ENCODE peak calls at places on chromosomes 11 and 22, in eight cellular contexts. X, N, H, M, V, K, S and A are unnamed samples. For H3K4me1, the result is how much of the 10 kb centered on the place peaks cover.

GRCh38 chr11:64568584-64569140 is 22.4 kb upstream of the SLC22A12 start:
- DNase-seq in S (no peak), V (no peak), X (no peak), H (no peak), K (no peak), M (no peak), N (no peak), A (no peak)

GRCh38 chr11:34837246-34837856 is 78.8 kb downstream of the APIP start:
- DNase-seq in K (no peak), H (peak), S (peak), N (no peak), M (no peak), V (no peak), X (no peak), A (no peak)

GRCh38 chr11:3108183-3108721 is 51.0 kb upstream of the CARS1 start:
- DNase-seq in X (no peak), S (no peak), V (no peak), K (no peak), H (no peak), N (no peak), M (no peak), A (no peak)

GRCh38 chr11:70399681-70400112 is 1.4 kb downstream of the CTTN start:
- DNase-seq in H (peak), V (peak), K (no peak), N (peak), X (peak), M (peak), S (peak), A (peak)

GRCh38 chr11:534592-535518 is 521 bp downstream of the HRAS start:
- DNase-seq in N (peak), M (no peak), V (peak), H (no peak), S (peak), X (peak), K (no peak), A (peak)

GRCh38 chr11:85096939-85097338 is 530.2 kb downstream of the DLG2 start:
- DNase-seq in M (no peak), H (no peak), X (no peak), S (no peak), N (no peak), V (no peak), K (no peak), A (no peak)

GRCh38 chr11:93464938-93465337 is 78.3 kb downstream of the SMCO4 start:
- DNase-seq in X (no peak), H (no peak), N (no peak), V (no peak), S (no peak), M (no peak), K (no peak), A (no peak)

GRCh38 chr11:96091476-96091875 is 167.6 kb upstream of the MTMR2 start:
- DNase-seq in X (no peak), M (no peak), K (no peak), S (no peak), H (peak), N (no peak), V (no peak), A (no peak)

GRCh38 chr22:17370036-17370765 is 941 bp downstream of the CECR2 start:
- DNase-seq in V (peak), X (no peak), H (no peak), S (peak), N (no peak), K (no peak), M (no peak), A (no peak)

GRCh38 chr11:2664886-2665746 is 34.7 kb downstream of the KCNQ1OT1 start:
- DNase-seq in H (no peak), S (no peak), M (no peak), N (no peak), K (no peak), V (no peak), X (no peak), A (no peak)

GRCh38 chr11:31664129-31664528 is 147.0 kb downstream of the PAX6 start:
- DNase-seq in M (no peak), N (no peak), V (peak), H (no peak), S (no peak), X (no peak), K (peak), A (no peak)

GRCh38 chr11:124640660-124641059 is 18.0 kb downstream of the TBRG1 start:
- DNase-seq in N (peak), S (peak), M (no peak), X (no peak), H (no peak), K (no peak), V (no peak), A (no peak)

GRCh38 chr11:44493929-44494328 is 71.5 kb upstream of the CD82 start:
- DNase-seq in K (no peak), H (no peak), V (no peak), M (no peak), N (no peak), X (no peak), S (no peak), A (no peak)

GRCh38 chr11:4074266-4074665 is 20.3 kb upstream of the RRM1 start:
- DNase-seq in N (peak), K (no peak), H (no peak), S (no peak), X (no peak), V (no peak), M (no peak), A (no peak)

GRCh38 chr22:20173720-20174119 is 22.9 kb upstream of the CCDC188 start:
- DNase-seq in H (no peak), V (peak), X (no peak), N (no peak), M (no peak), K (no peak), S (no peak), A (no peak)

GRCh38 chr11:44528581-44528980 is 36.9 kb upstream of the CD82 start:
- DNase-seq in K (no peak), H (no peak), M (no peak), X (no peak), N (no peak), S (no peak), V (no peak), A (no peak)

GRCh38 chr11:123587044-123587443 is 67.4 kb downstream of the SCN3B start:
- DNase-seq in N (no peak), H (peak), X (peak), V (no peak), M (no peak), K (no peak), S (no peak), A (no peak)

GRCh38 chr11:33658195-33658900 is 42.3 kb downstream of the C11orf91 start:
- DNase-seq in H (no peak), V (no peak), N (no peak), X (no peak), S (peak), M (no peak), K (no peak), A (peak)

GRCh38 chr11:25981998-25982397 is 349.9 kb upstream of the ANO3 start:
- DNase-seq in V (peak), M (peak), N (peak), K (peak), X (peak), S (peak), H (peak), A (no peak)

GRCh38 chr22:43151251-43152000 is at the start of gene TSPO:
- DNase-seq in K (peak), X (peak), V (peak), H (peak), N (peak), S (peak), M (peak), A (peak)

GRCh38 chr11:44861829-44862545 is 88.7 kb downstream of the TP53I11 start:
- DNase-seq in V (peak), M (peak), N (peak), K (no peak), S (peak), X (peak), H (peak), A (peak)

GRCh38 chr11:63551889-63552266 is 11.3 kb downstream of the PLAAT2 start:
- DNase-seq in N (no peak), V (no peak), K (no peak), S (no peak), H (no peak), X (no peak), M (peak), A (no peak)

GRCh38 chr22:35334010-35334409 is 34.3 kb downstream of the TOM1 start:
- DNase-seq in S (no peak), H (no peak), K (no peak), N (no peak), M (no peak), X (no peak), V (no peak), A (no peak)

GRCh38 chr11:2541881-2542361 is 97.1 kb downstream of the KCNQ1 start:
- DNase-seq in N (no peak), V (no peak), H (no peak), K (no peak), X (no peak), S (no peak), M (no peak), A (no peak)

GRCh38 chr11:13207270-13207664 is 70.3 kb upstream of the BMAL1 start:
- DNase-seq in H (no peak), K (no peak), X (no peak), M (no peak), N (no peak), S (peak), V (no peak), A (no peak)

GRCh38 chr11:66477256-66478201 is 2.7 kb upstream of the DPP3 start:
- DNase-seq in M (no peak), S (peak), K (no peak), X (no peak), N (no peak), H (no peak), V (no peak), A (no peak)

GRCh38 chr11:70397336-70397982 is 870 bp upstream of the CTTN start:
- DNase-seq in K (no peak), X (no peak), M (peak), H (peak), S (peak), V (peak), N (no peak), A (no peak)

GRCh38 chr11:78261367-78261766 is 72.6 kb downstream of the USP35 start:
- DNase-seq in X (no peak), N (no peak), K (no peak), V (no peak), H (no peak), M (no peak), S (peak), A (no peak)

GRCh38 chr11:33552756-33553155 is 147.9 kb downstream of the C11orf91 start:
- DNase-seq in V (no peak), H (no peak), K (no peak), M (no peak), X (no peak), S (no peak), N (peak), A (no peak)

GRCh38 chr22:22168190-22168940 is 76.2 kb upstream of the VPREB1 start:
- DNase-seq in K (no peak), S (peak), N (peak), M (no peak), V (peak), H (peak), X (peak), A (no peak)

GRCh38 chr11:3807856-3808845 is at the start of gene PGAP2:
- DNase-seq in K (peak), M (peak), N (peak), V (peak), S (peak), H (peak), X (peak), A (peak)

GRCh38 chr11:60127311-60127811 is 38.9 kb downstream of the MS4A2 start:
- DNase-seq in V (no peak), N (peak), H (no peak), S (no peak), K (no peak), M (no peak), X (peak), A (no peak)

GRCh38 chr11:6219359-6219758 is 14.0 kb downstream of the C11orf42 start:
- DNase-seq in S (no peak), N (peak), H (peak), K (no peak), X (peak), V (no peak), M (peak), A (no peak)

GRCh38 chr22:27019827-27020226 is 362.4 kb downstream of the MIAT start:
- DNase-seq in N (peak), V (no peak), S (peak), M (no peak), X (no peak), K (no peak), H (peak), A (peak)

GRCh38 chr11:125062931-125063428 is at the start of gene SLC37A2:
- DNase-seq in X (peak), M (peak), N (peak), K (peak), H (peak), V (peak), S (peak), A (peak)

GRCh38 chr11:81687057-81687456 is 1046.6 kb downstream of the FAM181B start:
- DNase-seq in M (no peak), N (no peak), K (no peak), X (no peak), H (peak), V (no peak), S (no peak), A (no peak)

DNA sequence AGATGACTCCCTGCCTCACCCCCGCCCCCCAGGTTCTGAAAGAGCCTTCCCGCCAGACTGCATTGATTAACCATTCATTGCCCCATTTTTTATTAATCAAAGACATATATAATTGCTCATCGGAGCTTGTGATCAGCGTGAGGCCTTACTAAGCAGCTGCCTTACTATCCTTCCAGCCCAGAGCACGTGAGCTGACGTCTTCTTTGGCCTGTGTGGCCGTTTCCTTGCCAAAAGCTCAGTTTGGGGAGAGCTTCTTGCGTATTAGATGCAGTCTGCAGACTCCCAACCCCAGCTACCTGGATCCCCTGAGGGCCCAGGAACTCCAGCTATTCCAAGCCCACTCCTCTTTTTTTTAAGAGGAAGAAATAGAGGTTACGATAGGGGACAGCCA is 766 bp upstream of the SLC43A3 start:
- DNase-seq in K (no peak), N (no peak), S (no peak), M (peak), V (no peak), X (peak), H (no peak), A (no peak)
- H3K4me1 ChIP-seq in K (under half), N (under half), S (under half), M (under half), V (under half), X (half or more), H (under half), A (under half)

GRCh38 chr11:7603031-7603781 is 70.1 kb downstream of the CYB5R2 start:
- DNase-seq in M (no peak), N (no peak), K (no peak), X (peak), S (no peak), H (no peak), V (no peak), A (no peak)

GRCh38 chr11:7606496-7606895 is 66.8 kb downstream of the CYB5R2 start:
- DNase-seq in H (no peak), V (no peak), K (no peak), X (peak), M (no peak), S (no peak), N (no peak), A (no peak)

GRCh38 chr11:7604331-7604973 is 68.8 kb downstream of the CYB5R2 start:
- DNase-seq in H (peak), S (no peak), X (no peak), M (peak), K (no peak), V (no peak), N (no peak), A (no peak)

GRCh38 chr11:7609015-7609414 is 64.3 kb downstream of the CYB5R2 start:
- DNase-seq in H (no peak), X (peak), M (no peak), N (no peak), S (no peak), V (no peak), K (no peak), A (no peak)

DNA sequence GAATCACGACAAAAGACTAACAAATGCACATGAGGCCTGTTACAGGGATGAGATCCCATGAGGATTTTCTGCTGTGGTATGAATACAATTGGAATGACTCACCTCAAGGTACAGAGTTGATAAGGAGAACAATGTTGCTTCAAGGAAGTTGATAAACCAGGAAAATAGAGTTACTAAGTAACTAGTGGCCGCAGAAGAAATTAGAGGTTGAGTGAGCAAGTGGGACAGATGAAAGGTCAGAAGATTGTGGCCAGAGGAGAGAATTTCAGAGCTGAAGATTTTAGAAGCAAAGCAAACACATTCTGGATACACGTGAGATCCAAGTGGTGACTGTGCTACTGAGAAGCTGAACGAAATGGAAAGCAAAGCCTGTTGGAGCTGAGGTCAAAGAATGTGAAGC is 67.8 kb downstream of the CYB5R2 start:
- DNase-seq in S (no peak), V (no peak), N (peak), K (no peak), X (peak), H (peak), M (no peak), A (no peak)
- H3K27ac ChIP-seq in S (no peak), V (no peak), N (no peak), K (no peak), X (no peak), H (peak), M (peak), A (no peak)

GRCh38 chr11:82871646-82872045 is 28.6 kb downstream of the PRCP start:
- DNase-seq in S (no peak), X (peak), H (no peak), K (no peak), V (no peak), N (no peak), M (no peak), A (no peak)
- H3K4me1 ChIP-seq in S (under half), X (under half), H (under half), K (under half), V (under half), N (under half), M (under half), A (under half)

DNA sequence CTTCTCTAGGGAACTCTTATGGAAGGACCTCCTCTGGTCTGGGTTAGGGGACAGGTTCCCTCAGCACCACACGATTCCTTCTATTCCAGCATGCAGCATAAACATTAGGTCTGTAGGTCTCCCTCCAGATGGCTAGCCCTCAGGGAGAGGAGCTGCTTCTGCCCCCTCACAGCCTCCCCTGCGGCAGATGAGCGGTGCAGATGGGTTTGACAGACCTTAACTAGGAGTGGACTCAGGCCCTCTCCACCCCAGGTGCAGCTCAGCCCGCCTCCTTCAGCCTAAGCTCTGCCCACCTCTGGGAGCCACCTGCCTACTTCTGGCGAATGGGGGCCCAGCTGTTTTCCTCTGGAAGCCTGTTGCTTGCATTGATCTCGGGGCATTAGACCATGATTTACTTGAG is 55.7 kb upstream of the EIF3D start:
- DNase-seq in S (no peak), V (no peak), X (no peak), K (no peak), N (no peak), H (no peak), M (no peak), A (no peak)
- H3K27ac ChIP-seq in S (no peak), V (no peak), X (no peak), K (no peak), N (no peak), H (no peak), M (no peak), A (no peak)

GRCh38 chr11:108241370-108242037 is 18.6 kb downstream of the ATM start:
- DNase-seq in X (no peak), K (no peak), V (no peak), S (no peak), N (no peak), H (no peak), M (no peak), A (no peak)
- H3K4me1 ChIP-seq in X (under half), K (under half), V (under half), S (under half), N (under half), H (under half), M (under half), A (under half)

DNA sequence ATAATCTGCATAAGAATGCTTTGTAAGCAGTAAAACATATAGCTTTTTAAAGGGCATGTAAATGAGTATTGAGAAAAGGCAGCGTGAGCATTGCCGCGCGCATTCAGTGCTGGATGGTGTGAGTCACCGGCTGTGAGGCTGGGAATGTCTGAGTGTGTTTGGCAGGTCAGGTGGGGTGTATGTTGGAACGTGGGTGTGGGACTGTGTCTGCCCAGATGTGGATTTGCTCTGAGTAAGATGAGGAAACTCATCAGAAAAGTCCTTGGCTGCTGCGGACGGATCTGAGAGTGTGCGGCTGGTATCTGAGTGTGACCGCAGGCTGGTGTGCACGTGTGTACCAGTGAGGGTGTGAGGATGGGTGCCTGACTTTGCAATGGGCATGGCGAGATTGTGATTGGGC is 66.2 kb upstream of the NECTIN1 start:
- DNase-seq in K (no peak), S (no peak), X (peak), H (peak), N (peak), V (no peak), M (no peak), A (peak)
- H3K27ac ChIP-seq in K (no peak), S (no peak), X (peak), H (no peak), N (no peak), V (no peak), M (no peak), A (no peak)